ENCODE peak calls at places on chromosomes 12 and 14, in nine cellular contexts. F is astrocyte, T is A549, Q is GM23338, W is small intestine, J is upper lobe of right lung, Y is HCT116, S is HepG2, D is MM.1S. N is an unnamed sample. For H3K4me1, the result is how much of the 10 kb centered on the place peaks cover.

GRCh38 chr12:16492820-16493797 is 112.9 kb downstream of the LMO3 start:
- DNase-seq in F (no peak), J (no peak), W (no peak), S (peak), T (no peak), Q (no peak), D (no peak), Y (no peak), N (no peak)

GRCh38 chr12:107884769-107885694 is 110.5 kb downstream of the ASCL4 start:
- DNase-seq in F (peak), D (peak), Y (peak), W (peak), J (peak), S (peak), T (peak), Q (peak), N (no peak)

GRCh38 chr12:106605254-106605653 is 22.4 kb downstream of the RFX4 start:
- DNase-seq in Q (no peak), J (no peak), F (no peak), Y (no peak), D (no peak), S (no peak), T (no peak), W (no peak), N (no peak)

GRCh38 chr14:75440733-75441474 is 13.1 kb downstream of the JDP2 start:
- DNase-seq in S (no peak), F (peak), J (no peak), W (no peak), Y (no peak), T (no peak), Q (no peak), D (no peak), N (no peak)

GRCh38 chr14:99599440-99599839 is 4.6 kb downstream of the CCDC85C start:
- DNase-seq in D (no peak), T (no peak), F (no peak), Q (no peak), J (no peak), W (peak), Y (no peak), S (no peak), N (no peak)

GRCh38 chr14:32561520-32561919 is 232.4 kb downstream of the AKAP6 start:
- DNase-seq in F (peak), Q (peak), T (no peak), D (no peak), W (no peak), J (no peak), S (no peak), Y (no peak), N (peak)

GRCh38 chr14:34157642-34158041 is 206.8 kb upstream of the EGLN3 start:
- DNase-seq in W (no peak), J (no peak), T (no peak), F (no peak), Q (no peak), Y (no peak), D (no peak), S (no peak), N (no peak)

GRCh38 chr12:86137936-86138335 is 118.3 kb downstream of the MGAT4C start:
- DNase-seq in Q (no peak), W (no peak), S (no peak), D (no peak), F (peak), J (no peak), Y (peak), T (no peak), N (peak)

GRCh38 chr14:51293149-51293925 is 53.3 kb downstream of the TMX1 start:
- DNase-seq in Y (no peak), S (no peak), Q (no peak), D (no peak), W (no peak), F (peak), T (no peak), J (no peak), N (no peak)

GRCh38 chr12:57838594-57839302 is 7.8 kb downstream of the CTDSP2 start:
- DNase-seq in J (no peak), F (no peak), T (no peak), S (no peak), D (peak), Q (no peak), Y (no peak), W (no peak), N (peak)

GRCh38 chr12:121287267-121287954 is 9.1 kb downstream of the CAMKK2 start:
- DNase-seq in Y (no peak), J (no peak), T (no peak), F (no peak), W (no peak), Q (no peak), S (no peak), D (no peak), N (peak)

GRCh38 chr12:117006333-117006732 is 92.9 kb downstream of the TESC start:
- DNase-seq in Y (no peak), Q (no peak), F (no peak), D (no peak), S (no peak), W (no peak), T (no peak), J (no peak), N (no peak)

GRCh38 chr14:90814806-90815566 is 1.2 kb downstream of the TTC7B start:
- DNase-seq in Y (no peak), S (no peak), W (no peak), D (no peak), T (no peak), F (no peak), J (no peak), Q (no peak), N (peak)

GRCh38 chr14:100666851-100667250 is 59.8 kb upstream of the DLK1 start:
- DNase-seq in S (no peak), W (no peak), Y (no peak), F (no peak), T (no peak), D (no peak), Q (no peak), J (no peak), N (peak)

GRCh38 chr14:55129428-55130193 is 559 bp downstream of the LGALS3 start:
- DNase-seq in W (no peak), S (peak), D (peak), J (peak), F (peak), Q (peak), T (peak), Y (no peak), N (peak)

GRCh38 chr12:1913377-1914115 is 4.9 kb downstream of the CACNA2D4 start:
- DNase-seq in Q (no peak), Y (no peak), S (no peak), J (no peak), W (no peak), T (no peak), F (no peak), D (no peak), N (peak)

GRCh38 chr12:123720141-123720814 is 8.1 kb downstream of the ATP6V0A2 start:
- DNase-seq in Q (no peak), T (no peak), D (no peak), W (peak), F (no peak), Y (no peak), J (no peak), S (no peak), N (no peak)

GRCh38 chr12:18975933-18976332 is 153.6 kb upstream of the PLEKHA5 start:
- DNase-seq in F (no peak), J (no peak), S (no peak), Q (no peak), W (peak), Y (no peak), T (no peak), D (no peak), N (no peak)

GRCh38 chr14:63006515-63006914 is 38.7 kb downstream of the KCNH5 start:
- DNase-seq in W (no peak), D (no peak), J (no peak), Q (no peak), S (no peak), T (no peak), F (no peak), Y (no peak), N (no peak)

GRCh38 chr12:58844161-58844560 is 76.1 kb downstream of the LRIG3 start:
- DNase-seq in S (no peak), Y (no peak), W (no peak), D (no peak), J (no peak), T (no peak), F (no peak), Q (no peak), N (no peak)

GRCh38 chr14:31181271-31181670 is 26.3 kb downstream of the HECTD1 start:
- DNase-seq in T (no peak), Y (no peak), F (no peak), Q (no peak), S (no peak), W (no peak), D (no peak), J (no peak), N (no peak)

DNA sequence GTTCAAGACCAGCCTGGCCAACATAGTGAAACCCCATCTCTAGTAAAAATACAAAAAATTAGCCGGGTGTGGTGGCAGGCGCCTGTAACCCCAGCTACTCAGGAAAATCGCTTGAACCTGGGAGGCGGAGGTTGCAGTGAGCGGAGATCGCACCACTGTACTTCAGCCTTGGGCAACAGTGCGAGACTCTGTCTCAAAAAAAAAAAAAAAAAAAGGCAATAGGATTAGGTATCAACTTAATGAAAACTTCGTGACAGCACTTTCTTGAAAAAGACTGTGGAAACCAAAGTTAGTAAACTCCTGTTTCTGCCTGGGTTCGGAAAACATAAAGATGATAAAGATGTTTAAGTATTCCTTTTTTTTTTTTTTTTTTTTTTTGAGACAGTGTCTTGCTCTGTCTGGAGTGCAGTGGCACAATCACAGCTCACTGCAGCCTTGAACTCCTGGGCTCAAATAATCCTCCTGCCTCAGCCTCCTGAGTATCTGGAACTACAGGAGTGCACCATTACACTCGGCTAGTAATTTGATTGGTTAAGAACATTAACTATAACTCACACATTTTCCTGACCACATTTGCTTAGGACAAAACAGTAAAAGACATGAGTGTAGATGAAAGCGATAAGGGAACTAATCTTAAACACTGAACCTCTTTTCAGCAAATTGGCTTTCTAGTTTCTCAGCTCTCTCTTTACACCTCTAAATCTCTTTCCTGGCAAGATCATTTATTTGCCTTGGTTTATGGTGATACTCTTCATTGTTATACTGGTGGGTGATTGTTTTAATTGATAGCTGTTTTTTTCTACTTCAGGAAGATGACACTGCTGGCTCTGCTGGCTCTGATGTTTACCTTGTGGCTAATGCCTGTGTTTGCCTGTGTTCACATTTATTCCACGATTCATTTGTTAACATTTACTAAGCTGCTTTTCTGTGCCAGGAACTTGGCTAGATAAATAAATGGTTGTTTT is 15.8 kb downstream of the HIF1A start:
- DNase-seq in Y (no peak), Q (no peak), W (no peak), S (peak), J (no peak), T (no peak), F (no peak), D (no peak), N (no peak)
- H3K4me1 ChIP-seq in Y (under half), Q (under half), W (under half), S (half or more), J (half or more), T (half or more), F (under half), D (under half), N (half or more)

DNA sequence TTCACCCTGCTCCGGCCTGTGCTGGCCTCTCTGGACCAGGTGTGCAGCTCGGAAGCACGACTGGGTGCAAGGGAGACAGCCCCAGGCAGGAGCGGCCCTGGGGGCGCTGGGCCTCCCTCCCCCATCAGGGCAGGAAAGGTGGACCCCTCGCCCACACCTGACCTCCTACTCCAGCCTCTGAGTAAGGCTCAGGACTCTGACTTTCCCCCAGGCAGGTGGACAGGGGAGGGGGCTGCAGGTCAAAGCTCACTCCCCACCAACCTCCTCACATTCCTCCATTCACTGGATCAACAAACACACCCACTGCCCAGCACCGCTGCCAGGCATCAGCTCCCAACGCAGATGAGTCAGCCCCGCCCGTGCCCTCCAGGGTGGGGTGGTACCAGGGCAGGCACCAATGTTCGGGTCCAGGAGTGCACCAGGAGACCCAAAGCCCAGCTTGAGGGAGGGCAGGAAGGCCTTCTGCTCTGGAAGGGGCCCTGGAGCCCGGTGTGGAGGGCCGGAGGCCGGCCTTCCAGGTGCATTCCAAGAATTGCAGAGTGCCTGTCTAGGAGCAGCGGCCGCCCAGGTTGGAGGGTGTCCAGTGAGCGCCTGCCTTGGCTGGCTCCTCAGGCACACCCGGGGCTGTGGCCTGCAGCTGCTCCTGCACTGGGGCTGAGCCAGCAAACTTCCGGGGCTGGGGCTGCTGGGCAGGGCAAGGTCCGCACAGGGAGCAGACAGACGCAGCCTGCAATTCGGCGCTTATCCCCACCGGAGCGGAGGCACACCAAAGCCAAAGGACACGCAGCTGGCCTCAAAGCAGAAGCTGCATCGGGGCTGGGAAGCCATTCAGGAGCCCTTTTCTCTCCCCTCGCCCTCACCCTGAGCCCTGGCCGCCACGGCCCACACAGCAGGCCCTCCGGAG is 1.6 kb upstream of the INF2 start:
- DNase-seq in W (peak), Q (peak), Y (peak), D (no peak), F (peak), S (peak), J (peak), T (peak), N (peak)
- H3K4me1 ChIP-seq in W (under half), Q (under half), Y (half or more), D (under half), F (under half), S (half or more), J (under half), T (half or more), N (under half)

GRCh38 chr14:93033039-93033982 is 82.4 kb downstream of the ITPK1 start:
- DNase-seq in Y (no peak), T (no peak), F (no peak), J (no peak), W (peak), S (no peak), D (no peak), Q (no peak), N (peak)
- H3K4me1 ChIP-seq in Y (half or more), T (half or more), F (under half), J (under half), W (under half), S (half or more), D (under half), Q (under half), N (under half)

GRCh38 chr14:69685217-69685616 is 73.8 kb downstream of the SUSD6 start:
- DNase-seq in Q (no peak), S (no peak), T (no peak), Y (no peak), W (no peak), D (no peak), F (peak), J (no peak), N (no peak)
- H3K4me1 ChIP-seq in Q (under half), S (half or more), T (under half), Y (under half), W (under half), D (under half), F (under half), J (half or more), N (under half)

DNA sequence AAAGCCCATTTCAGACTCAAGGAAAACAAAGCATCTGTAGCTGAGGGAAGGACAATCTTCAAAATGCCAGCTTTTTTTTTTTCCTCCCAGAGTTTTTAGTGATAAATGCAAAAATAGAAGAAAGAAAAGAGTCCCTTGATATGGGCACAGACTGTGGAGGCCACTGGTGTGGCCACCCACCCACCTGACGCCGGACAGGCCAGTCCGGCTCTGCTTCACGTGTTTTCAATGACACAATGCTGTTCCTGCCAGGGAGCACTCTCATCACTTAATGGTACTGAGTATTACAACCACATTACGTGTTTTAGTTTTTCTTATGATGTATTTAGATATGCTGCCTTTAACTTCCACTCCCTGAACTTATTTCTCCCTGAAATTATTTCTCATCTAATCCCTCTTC is 155.7 kb upstream of the HIF1A start:
- DNase-seq in D (no peak), Y (no peak), W (no peak), Q (no peak), J (no peak), S (no peak), F (no peak), T (no peak), N (no peak)
- H3K4me1 ChIP-seq in D (under half), Y (under half), W (under half), Q (under half), J (under half), S (half or more), F (under half), T (half or more), N (under half)

DNA sequence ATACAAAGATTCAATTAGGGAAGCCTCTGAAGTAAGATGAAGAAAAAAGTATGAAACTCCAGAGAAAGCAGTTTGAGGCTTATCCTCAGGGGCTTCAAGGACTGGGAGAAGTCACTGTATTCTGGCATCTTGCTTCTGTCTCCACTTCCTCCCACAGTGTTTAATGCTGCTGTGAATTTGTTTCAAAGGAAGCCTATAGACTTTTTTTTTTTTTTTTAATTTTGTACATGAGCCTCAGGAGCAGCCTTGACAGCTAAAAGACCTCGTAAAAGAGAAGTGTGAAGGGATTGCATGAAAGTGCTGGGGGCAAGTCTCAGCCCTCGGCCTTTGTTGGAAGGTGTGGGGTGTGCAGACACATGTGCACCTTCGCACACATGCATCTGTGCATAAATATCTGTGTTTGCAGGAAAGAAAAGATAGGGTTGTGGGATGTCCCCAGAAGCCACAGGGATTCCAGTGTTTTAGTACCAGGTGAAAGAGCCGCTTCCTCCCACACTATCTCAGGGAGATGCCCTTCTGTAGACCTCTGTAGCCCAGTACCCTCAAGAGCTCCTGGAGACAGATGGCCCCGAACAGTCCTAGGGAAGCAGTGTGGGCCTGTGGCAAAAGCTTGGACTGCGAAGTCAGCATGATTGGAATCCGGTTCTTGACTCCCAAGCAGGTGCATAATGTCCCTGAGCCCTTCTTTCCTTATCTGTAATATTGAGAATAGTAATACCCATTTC is 193.5 kb upstream of the BCL2L14 start:
- DNase-seq in F (no peak), D (no peak), J (no peak), W (no peak), Q (no peak), Y (no peak), T (no peak), S (no peak), N (no peak)
- H3K4me1 ChIP-seq in F (under half), D (under half), J (under half), W (under half), Q (under half), Y (under half), T (under half), S (under half), N (under half)

GRCh38 chr12:50925920-50926319 is 26.4 kb upstream of the HIGD1C start:
- DNase-seq in Q (no peak), D (no peak), J (no peak), Y (no peak), T (no peak), S (no peak), F (no peak), W (peak), N (no peak)

GRCh38 chr12:50928392-50928791 is 24.0 kb upstream of the HIGD1C start:
- DNase-seq in F (no peak), T (no peak), Q (no peak), W (no peak), S (no peak), J (no peak), D (no peak), Y (no peak), N (no peak)

GRCh38 chr12:50927356-50927755 is 25.0 kb upstream of the HIGD1C start:
- DNase-seq in Q (no peak), F (no peak), S (no peak), Y (no peak), W (peak), D (no peak), J (no peak), T (no peak), N (no peak)

GRCh38 chr12:50926415-50926814 is 25.9 kb upstream of the HIGD1C start:
- DNase-seq in T (no peak), W (no peak), F (no peak), S (no peak), Q (no peak), Y (no peak), J (no peak), D (no peak), N (no peak)

GRCh38 chr12:50927766-50928224 is 24.5 kb upstream of the HIGD1C start:
- DNase-seq in D (peak), F (no peak), S (no peak), W (no peak), Q (no peak), T (no peak), Y (no peak), J (no peak), N (no peak)
- H3K4me1 ChIP-seq in D (under half), F (under half), S (half or more), W (under half), Q (half or more), T (under half), Y (under half), J (under half), N (under half)

N was measured in osteoblast.